ENCODE peak calls at places on chromosome 1, in nine cellular contexts. W is epithelial cell of esophagus; U is CD4-positive, alpha-beta T cell; V is choroid plexus epithelial cell; B is mesothelial cell of epicardium; R is psoas muscle; S is progenitor cell of endocrine pancreas; G is bronchial epithelial cell; J is PC-3. P is an unnamed sample.
A peak's percentile ranks its signal among the peaks of the same experiment; 100 is the strongest.

GRCh38 chr1:18064564-18064963 is 43.0 kb upstream of the IGSF21 start:
- DNase-seq in W (no peak), U (no peak), V (no peak), B (no peak), R (no peak), S (no peak), G (no peak), J (no peak), P (no peak)

GRCh38 chr1:48917070-48917454 is 140.4 kb upstream of the BEND5 start:
- DNase-seq in W (no peak), U (no peak), V (no peak), B (no peak), R (no peak), S (no peak), G (no peak), J (no peak), P (no peak)

GRCh38 chr1:197928849-197929336 is 11.7 kb downstream of the LHX9 start:
- DNase-seq in W (no peak), U (no peak), V (no peak), B (no peak), R (no peak), S (no peak), G (no peak), J (no peak), P (no peak)

GRCh38 chr1:100077525-100077924 is 55.2 kb downstream of the SASS6 start:
- DNase-seq in W (no peak), U (no peak), V (peak; percentile 78), B (no peak), R (no peak), S (no peak), G (no peak), J (no peak), P (no peak)

GRCh38 chr1:207672525-207673130 is 27.7 kb downstream of the CR1L start:
- DNase-seq in W (peak; percentile 81), U (no peak), V (peak; percentile 58), B (no peak), R (no peak), S (no peak), G (peak; percentile 69), J (peak; percentile 86), P (peak; percentile 86)

GRCh38 chr1:53554592-53555305 is 95.5 kb downstream of the DMRTB1 start:
- DNase-seq in W (no peak), U (no peak), V (no peak), B (peak; percentile 5), R (no peak), S (no peak), G (no peak), J (no peak), P (no peak)

GRCh38 chr1:55276671-55277376 is 61.7 kb upstream of the USP24 start:
- DNase-seq in W (no peak), U (no peak), V (no peak), B (no peak), R (peak; percentile 80), S (no peak), G (no peak), J (no peak), P (no peak)

GRCh38 chr1:18109058-18109755 is 1.6 kb downstream of the IGSF21 start:
- DNase-seq in W (no peak), U (no peak), V (no peak), B (no peak), R (no peak), S (no peak), G (no peak), J (no peak), P (no peak)

GRCh38 chr1:71080178-71080781 is 555 bp downstream of the ZRANB2 start:
- DNase-seq in W (peak; percentile 32), U (no peak), V (peak; percentile 34), B (no peak), R (no peak), S (no peak), G (peak; percentile 5), J (no peak), P (peak; percentile 37)

GRCh38 chr1:229990326-229990725 is 76.7 kb upstream of the GALNT2 start:
- DNase-seq in W (no peak), U (no peak), V (no peak), B (no peak), R (no peak), S (no peak), G (no peak), J (no peak), P (no peak)

GRCh38 chr1:23718482-23718881 is 24.8 kb upstream of the ELOA start:
- DNase-seq in W (peak; percentile 52), U (no peak), V (peak; percentile 54), B (no peak), R (no peak), S (no peak), G (peak; percentile 41), J (peak; percentile 45), P (peak; percentile 61)

GRCh38 chr1:216997831-216998230 is 274.6 kb upstream of the ESRRG start:
- DNase-seq in W (no peak), U (no peak), V (no peak), B (no peak), R (no peak), S (no peak), G (no peak), J (no peak), P (no peak)

GRCh38 chr1:25653558-25653957 is 37.0 kb downstream of the MAN1C1 start:
- DNase-seq in W (no peak), U (no peak), V (no peak), B (no peak), R (no peak), S (no peak), G (no peak), J (no peak), P (no peak)

GRCh38 chr1:150692720-150693119 is 4.2 kb downstream of the GOLPH3L start:
- DNase-seq in W (peak; percentile 7), U (no peak), V (no peak), B (no peak), R (no peak), S (no peak), G (peak; percentile 72), J (peak; percentile 65), P (no peak)

GRCh38 chr1:32963746-32964460 is 706 bp downstream of the RNF19B start:
- DNase-seq in W (peak; percentile 93), U (peak; percentile 40), V (peak; percentile 47), B (peak; percentile 55), R (peak; percentile 75), S (peak; percentile 48), G (peak; percentile 80), J (peak; percentile 72), P (peak; percentile 91)

GRCh38 chr1:222161676-222162075 is 386.2 kb downstream of the HHIPL2 start:
- DNase-seq in W (peak; percentile 30), U (no peak), V (no peak), B (no peak), R (no peak), S (no peak), G (peak; percentile 39), J (no peak), P (no peak)

GRCh38 chr1:110340207-110340468 is 961 bp downstream of the RBM15 start:
- DNase-seq in W (peak; percentile 4), U (no peak), V (no peak), B (no peak), R (no peak), S (no peak), G (no peak), J (no peak), P (no peak)
- TF ChIP-seq CTCF in W (no peak), U (no peak), V (no peak), B (no peak), R (no peak), S (no peak), G (no peak), J (no peak), P (no peak)

DNA sequence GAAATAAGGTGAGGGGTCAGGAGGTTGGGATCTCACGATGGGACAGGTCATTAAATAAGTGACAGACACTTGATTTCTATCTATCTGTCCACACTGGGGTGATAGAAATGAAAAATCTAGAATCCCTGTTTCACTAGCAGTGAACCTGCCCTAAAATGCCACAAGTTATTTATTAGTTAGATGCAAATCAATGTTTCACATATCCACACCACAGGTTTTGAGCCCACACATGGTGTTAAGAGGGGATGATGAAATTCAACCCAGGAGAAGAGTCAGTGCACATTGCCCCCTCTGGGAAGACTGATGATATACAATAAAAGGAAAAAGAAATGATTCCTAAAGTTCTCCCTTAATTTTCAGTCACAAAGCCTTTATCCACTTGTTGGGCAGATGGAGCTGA is 10.1 kb upstream of the NTPCR start:
- DNase-seq in W (no peak), U (no peak), V (no peak), B (no peak), R (no peak), S (no peak), G (no peak), J (no peak), P (no peak)
- TF ChIP-seq CTCF in W (no peak), U (no peak), V (no peak), B (no peak), R (no peak), S (no peak), G (no peak), J (no peak), P (no peak)

GRCh38 chr1:80221319-80221718 is 1214.8 kb upstream of the ADGRL4 start:
- DNase-seq in W (no peak), U (no peak), V (no peak), B (no peak), R (no peak), S (no peak), G (no peak), J (no peak), P (no peak)

GRCh38 chr1:80214888-80215540 is 1208.5 kb upstream of the ADGRL4 start:
- DNase-seq in W (no peak), U (no peak), V (no peak), B (no peak), R (no peak), S (no peak), G (no peak), J (no peak), P (no peak)

GRCh38 chr1:80217377-80217986 is 1211.0 kb upstream of the ADGRL4 start:
- DNase-seq in W (peak; percentile 87), U (no peak), V (peak; percentile 79), B (no peak), R (no peak), S (no peak), G (peak; percentile 85), J (peak; percentile 73), P (peak; percentile 80)

GRCh38 chr1:80212958-80213357 is 1206.4 kb upstream of the ADGRL4 start:
- DNase-seq in W (no peak), U (no peak), V (no peak), B (no peak), R (no peak), S (no peak), G (no peak), J (no peak), P (no peak)

DNA sequence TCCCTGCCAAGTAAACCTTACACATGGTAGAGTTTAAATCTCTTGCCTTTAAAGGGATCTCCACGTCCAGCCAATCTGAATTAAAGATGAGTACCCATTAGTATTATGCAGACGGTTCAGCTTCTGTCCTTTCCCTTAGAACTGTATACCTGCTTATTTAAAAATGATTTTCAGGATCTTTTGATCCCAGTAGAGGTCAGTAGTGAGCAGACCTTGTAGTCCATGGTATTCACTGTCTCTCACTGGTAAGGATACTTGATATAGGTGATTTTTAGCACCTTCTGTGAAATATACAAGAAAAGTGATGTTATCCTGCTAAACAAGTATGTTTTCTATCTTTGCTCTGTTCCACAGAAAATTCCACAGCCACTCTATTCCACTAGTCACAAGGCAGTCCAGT is 1211.6 kb upstream of the ADGRL4 start:
- DNase-seq in W (peak; percentile 82), U (no peak), V (peak; percentile 73), B (no peak), R (no peak), S (no peak), G (peak; percentile 75), J (peak; percentile 77), P (peak; percentile 76)
- TF ChIP-seq CTCF in W (peak; percentile 69), U (no peak), V (peak; percentile 67), B (peak; percentile 36), R (peak; percentile 16), S (peak; percentile 69), G (peak; percentile 43), J (peak; percentile 67), P (peak; percentile 59)

GRCh38 chr1:147515046-147515869 is 26.0 kb upstream of the BCL9 start:
- DNase-seq in W (peak; percentile 71), U (no peak), V (peak; percentile 77), B (no peak), R (no peak), S (no peak), G (peak; percentile 90), J (peak; percentile 96), P (peak; percentile 84)
- TF ChIP-seq CTCF in W (peak; percentile 39), U (peak; percentile 67), V (peak; percentile 23), B (no peak), R (peak; percentile 50), S (peak; percentile 45), G (peak; percentile 31), J (peak; percentile 82), P (peak; percentile 27)